ENCODE peak calls at places on chromosomes 6 and 20, in four cellular contexts. One of them, this sample, is unnamed.

GRCh38 chr20:31538327-31538726 is 24.1 kb downstream of the HM13 start:
- DNase-seq in cardiac muscle cell: no peak
- DNase-seq in Peyer's patch: no peak
- DNase-seq in astrocyte of the spinal cord: no peak
- DNase-seq in this sample: no peak

GRCh38 chr6:53487080-53487479 is 57.8 kb downstream of the GCLC start:
- DNase-seq in cardiac muscle cell: no peak
- DNase-seq in Peyer's patch: no peak
- DNase-seq in astrocyte of the spinal cord: no peak
- DNase-seq in this sample: no peak

GRCh38 chr20:44916586-44916985 is 6.7 kb downstream of the PABPC1L start:
- DNase-seq in cardiac muscle cell: no peak
- DNase-seq in Peyer's patch: no peak
- DNase-seq in astrocyte of the spinal cord: no peak
- DNase-seq in this sample: no peak

GRCh38 chr6:121236984-121237383 is 97.3 kb downstream of the TBC1D32 start:
- DNase-seq in cardiac muscle cell: no peak
- DNase-seq in Peyer's patch: no peak
- DNase-seq in astrocyte of the spinal cord: no peak
- DNase-seq in this sample: no peak

GRCh38 chr6:127484207-127484858 is 25.1 kb upstream of the KIAA0408 start:
- DNase-seq in cardiac muscle cell: no peak
- DNase-seq in Peyer's patch: no peak
- DNase-seq in astrocyte of the spinal cord: peak
- DNase-seq in this sample: no peak

GRCh38 chr6:135877666-135878065 is 26.2 kb downstream of the PDE7B start:
- DNase-seq in cardiac muscle cell: no peak
- DNase-seq in Peyer's patch: no peak
- DNase-seq in astrocyte of the spinal cord: no peak
- DNase-seq in this sample: no peak

GRCh38 chr6:109184638-109185037 is 89.3 kb downstream of the CEP57L1 start:
- DNase-seq in cardiac muscle cell: no peak
- DNase-seq in Peyer's patch: no peak
- DNase-seq in astrocyte of the spinal cord: no peak
- DNase-seq in this sample: no peak

GRCh38 chr6:26317503-26317902 is 47.5 kb upstream of the BTN3A2 start:
- DNase-seq in cardiac muscle cell: no peak
- DNase-seq in Peyer's patch: no peak
- DNase-seq in astrocyte of the spinal cord: no peak
- DNase-seq in this sample: no peak

GRCh38 chr6:149723771-149724417 is 6.0 kb upstream of the LATS1 start:
- DNase-seq in cardiac muscle cell: peak
- DNase-seq in Peyer's patch: peak
- DNase-seq in astrocyte of the spinal cord: peak
- DNase-seq in this sample: no peak

GRCh38 chr6:44655368-44656342 is 268.1 kb downstream of the CDC5L start:
- DNase-seq in cardiac muscle cell: peak
- DNase-seq in Peyer's patch: peak
- DNase-seq in astrocyte of the spinal cord: peak
- DNase-seq in this sample: peak

GRCh38 chr20:10986586-10986985 is 312.8 kb upstream of the JAG1 start:
- DNase-seq in cardiac muscle cell: no peak
- DNase-seq in Peyer's patch: no peak
- DNase-seq in astrocyte of the spinal cord: peak
- DNase-seq in this sample: no peak

GRCh38 chr6:9002833-9003232 is 567.5 kb upstream of the SLC35B3 start:
- DNase-seq in cardiac muscle cell: no peak
- DNase-seq in Peyer's patch: no peak
- DNase-seq in astrocyte of the spinal cord: no peak
- DNase-seq in this sample: no peak

GRCh38 chr6:10684618-10685017 is 9.8 kb downstream of the C6orf52 start:
- DNase-seq in cardiac muscle cell: no peak
- DNase-seq in Peyer's patch: no peak
- DNase-seq in astrocyte of the spinal cord: no peak
- DNase-seq in this sample: no peak

GRCh38 chr6:110412258-110412839 is 3.0 kb downstream of the DDO start:
- DNase-seq in cardiac muscle cell: no peak
- DNase-seq in Peyer's patch: no peak
- DNase-seq in astrocyte of the spinal cord: no peak
- DNase-seq in this sample: no peak

GRCh38 chr20:2093200-2093781 is 8.3 kb upstream of the STK35 start:
- DNase-seq in cardiac muscle cell: peak
- DNase-seq in Peyer's patch: peak
- DNase-seq in astrocyte of the spinal cord: no peak
- DNase-seq in this sample: peak

GRCh38 chr6:87830834-87831374 is 128.9 kb upstream of the AKIRIN2 start:
- DNase-seq in cardiac muscle cell: no peak
- DNase-seq in Peyer's patch: no peak
- DNase-seq in astrocyte of the spinal cord: no peak
- DNase-seq in this sample: no peak

GRCh38 chr6:71405416-71405815 is 116.8 kb downstream of the OGFRL1 start:
- DNase-seq in cardiac muscle cell: no peak
- DNase-seq in Peyer's patch: no peak
- DNase-seq in astrocyte of the spinal cord: no peak
- DNase-seq in this sample: no peak

GRCh38 chr6:36138667-36139066 is 8.4 kb downstream of the MAPK13 start:
- DNase-seq in cardiac muscle cell: no peak
- DNase-seq in Peyer's patch: no peak
- DNase-seq in astrocyte of the spinal cord: no peak
- DNase-seq in this sample: no peak

GRCh38 chr6:36657942-36658544 is 20.5 kb upstream of the CDKN1A start:
- DNase-seq in cardiac muscle cell: no peak
- DNase-seq in Peyer's patch: no peak
- DNase-seq in astrocyte of the spinal cord: peak
- DNase-seq in this sample: no peak

GRCh38 chr6:14876778-14877613 is 368.9 kb upstream of the JARID2 start:
- DNase-seq in cardiac muscle cell: no peak
- DNase-seq in Peyer's patch: no peak
- DNase-seq in astrocyte of the spinal cord: peak
- DNase-seq in this sample: no peak

GRCh38 chr20:45963059-45964011 is 8.7 kb downstream of the ZNF335 start:
- DNase-seq in cardiac muscle cell: peak
- DNase-seq in Peyer's patch: no peak
- DNase-seq in astrocyte of the spinal cord: peak
- DNase-seq in this sample: no peak

GRCh38 chr20:62080249-62080993 is 14.7 kb upstream of the TAF4 start:
- DNase-seq in cardiac muscle cell: no peak
- DNase-seq in Peyer's patch: no peak
- DNase-seq in astrocyte of the spinal cord: no peak
- DNase-seq in this sample: no peak

GRCh38 chr20:13447385-13448180 is 191.1 kb downstream of the TASP1 start:
- DNase-seq in cardiac muscle cell: no peak
- DNase-seq in Peyer's patch: no peak
- DNase-seq in astrocyte of the spinal cord: no peak
- DNase-seq in this sample: no peak

GRCh38 chr20:61833807-61834610 is 231.7 kb downstream of the TAF4 start:
- DNase-seq in cardiac muscle cell: no peak
- DNase-seq in Peyer's patch: no peak
- DNase-seq in astrocyte of the spinal cord: no peak
- DNase-seq in this sample: no peak

GRCh38 chr20:49700411-49701185 is 13.1 kb downstream of the B4GALT5 start:
- DNase-seq in cardiac muscle cell: no peak
- DNase-seq in Peyer's patch: no peak
- DNase-seq in astrocyte of the spinal cord: peak
- DNase-seq in this sample: no peak

GRCh38 chr6:65819152-65819551 is 112.1 kb upstream of the EYS start:
- DNase-seq in cardiac muscle cell: no peak
- DNase-seq in Peyer's patch: no peak
- DNase-seq in astrocyte of the spinal cord: no peak
- DNase-seq in this sample: no peak

GRCh38 chr6:42407379-42407778 is 44.3 kb downstream of the TRERF1 start:
- DNase-seq in cardiac muscle cell: no peak
- DNase-seq in Peyer's patch: no peak
- DNase-seq in astrocyte of the spinal cord: peak
- DNase-seq in this sample: no peak

GRCh38 chr6:129502261-129502660 is 207.7 kb downstream of the ARHGAP18 start:
- DNase-seq in cardiac muscle cell: no peak
- DNase-seq in Peyer's patch: no peak
- DNase-seq in astrocyte of the spinal cord: no peak
- DNase-seq in this sample: no peak

GRCh38 chr6:129498950-129499870 is 210.8 kb downstream of the ARHGAP18 start:
- DNase-seq in cardiac muscle cell: peak
- DNase-seq in Peyer's patch: no peak
- DNase-seq in astrocyte of the spinal cord: peak
- DNase-seq in this sample: peak

GRCh38 chr6:129499871-129500219 is 210.1 kb downstream of the ARHGAP18 start:
- DNase-seq in cardiac muscle cell: no peak
- DNase-seq in Peyer's patch: no peak
- DNase-seq in astrocyte of the spinal cord: no peak
- DNase-seq in this sample: no peak

GRCh38 chr6:129501401-129502051 is 208.5 kb downstream of the ARHGAP18 start:
- DNase-seq in cardiac muscle cell: peak
- DNase-seq in Peyer's patch: peak
- DNase-seq in astrocyte of the spinal cord: peak
- DNase-seq in this sample: peak

GRCh38 chr6:129500958-129501381 is 209.0 kb downstream of the ARHGAP18 start:
- DNase-seq in cardiac muscle cell: no peak
- DNase-seq in Peyer's patch: no peak
- DNase-seq in astrocyte of the spinal cord: no peak
- DNase-seq in this sample: no peak
- TF ChIP-seq CTCF in cardiac muscle cell: peak
- TF ChIP-seq CTCF in Peyer's patch: no peak
- TF ChIP-seq CTCF in astrocyte of the spinal cord: peak
- TF ChIP-seq CTCF in this sample: peak

GRCh38 chr6:170221753-170222400 is 69.0 kb downstream of the DLL1 start:
- DNase-seq in cardiac muscle cell: no peak
- DNase-seq in Peyer's patch: peak
- DNase-seq in astrocyte of the spinal cord: no peak
- DNase-seq in this sample: no peak
- TF ChIP-seq CTCF in cardiac muscle cell: no peak
- TF ChIP-seq CTCF in Peyer's patch: no peak
- TF ChIP-seq CTCF in astrocyte of the spinal cord: no peak
- TF ChIP-seq CTCF in this sample: no peak

GRCh38 chr6:83221886-83222479 is 28.8 kb downstream of the RWDD2A start:
- DNase-seq in cardiac muscle cell: peak
- DNase-seq in Peyer's patch: no peak
- DNase-seq in astrocyte of the spinal cord: peak
- DNase-seq in this sample: no peak
- TF ChIP-seq CTCF in cardiac muscle cell: peak
- TF ChIP-seq CTCF in Peyer's patch: no peak
- TF ChIP-seq CTCF in astrocyte of the spinal cord: peak
- TF ChIP-seq CTCF in this sample: peak

GRCh38 chr20:25221592-25222460 is 26.1 kb upstream of the PYGB start:
- DNase-seq in cardiac muscle cell: no peak
- DNase-seq in Peyer's patch: no peak
- DNase-seq in astrocyte of the spinal cord: no peak
- DNase-seq in this sample: no peak

GRCh38 chr20:25224941-25225340 is 22.9 kb upstream of the PYGB start:
- DNase-seq in cardiac muscle cell: no peak
- DNase-seq in Peyer's patch: peak
- DNase-seq in astrocyte of the spinal cord: no peak
- DNase-seq in this sample: no peak

GRCh38 chr20:25222461-25223178 is 25.3 kb upstream of the PYGB start:
- DNase-seq in cardiac muscle cell: no peak
- DNase-seq in Peyer's patch: no peak
- DNase-seq in astrocyte of the spinal cord: no peak
- DNase-seq in this sample: no peak

GRCh38 chr20:25223765-25224720 is 23.8 kb upstream of the PYGB start:
- DNase-seq in cardiac muscle cell: no peak
- DNase-seq in Peyer's patch: peak
- DNase-seq in astrocyte of the spinal cord: no peak
- DNase-seq in this sample: no peak

DNA sequence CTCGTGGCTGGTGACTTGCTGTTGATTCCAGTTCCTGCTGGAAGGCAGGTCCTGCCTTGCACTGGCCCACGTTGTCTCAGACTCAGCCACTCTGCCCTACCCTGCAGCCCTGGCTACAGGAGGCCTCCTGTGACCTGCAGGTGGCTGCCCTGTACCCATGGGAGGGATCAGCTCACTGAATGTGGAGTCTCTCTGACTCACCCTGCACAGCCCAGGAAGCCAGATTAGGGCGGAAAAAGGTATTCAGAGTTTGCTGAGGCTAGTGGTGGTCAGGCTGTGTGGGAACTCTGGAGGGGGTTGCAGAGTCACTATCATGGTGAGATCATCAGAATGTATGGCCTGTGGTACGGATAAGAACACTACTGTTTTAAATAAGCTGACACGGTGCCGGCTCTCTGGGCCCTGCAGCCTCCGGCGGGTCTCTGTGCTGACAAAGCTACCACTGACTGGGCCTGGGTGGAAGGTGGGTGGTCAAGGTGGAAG is 24.7 kb upstream of the PYGB start:
- DNase-seq in cardiac muscle cell: no peak
- DNase-seq in Peyer's patch: peak
- DNase-seq in astrocyte of the spinal cord: peak
- DNase-seq in this sample: no peak
- TF ChIP-seq CTCF in cardiac muscle cell: peak
- TF ChIP-seq CTCF in Peyer's patch: no peak
- TF ChIP-seq CTCF in astrocyte of the spinal cord: peak
- TF ChIP-seq CTCF in this sample: no peak

GRCh38 chr6:7389451-7390217 is at the start of the genes CAGE1 and RIOK1:
- DNase-seq in cardiac muscle cell: peak
- DNase-seq in Peyer's patch: peak
- DNase-seq in astrocyte of the spinal cord: peak
- DNase-seq in this sample: peak
- TF ChIP-seq CTCF in cardiac muscle cell: peak
- TF ChIP-seq CTCF in Peyer's patch: no peak
- TF ChIP-seq CTCF in astrocyte of the spinal cord: peak
- TF ChIP-seq CTCF in this sample: no peak

This sample was measured in nephron progenitor cell.